ENCODE peak calls at places on chromosome 22, in six cellular contexts. D is mammary epithelial cell, T is psoas muscle, Y is pancreas, V is heart right ventricle, B is heart left ventricle. L is an unnamed sample.

GRCh38 chr22:28604961-28605360 is 74.7 kb downstream of the TTC28 start:
- DNase-seq in V (no peak), Y (no peak), D (no peak), B (no peak), T (no peak), L (no peak)

GRCh38 chr22:50483106-50483505 is 1.8 kb downstream of the ADM2 start:
- DNase-seq in Y (no peak), D (no peak), T (no peak), B (no peak), V (no peak), L (no peak)

GRCh38 chr22:50576070-50576469 is 2.2 kb downstream of the CPT1B start:
- DNase-seq in T (no peak), D (peak; percentile 46), V (no peak), B (no peak), Y (no peak), L (peak; percentile 74)

GRCh38 chr22:49326558-49326957 is 501.1 kb downstream of the BRD1 start:
- DNase-seq in T (no peak), B (no peak), V (no peak), D (no peak), Y (no peak), L (no peak)

GRCh38 chr22:40721266-40721665 is 42.0 kb downstream of the MCHR1 start:
- DNase-seq in D (peak; percentile 11), V (no peak), T (no peak), B (no peak), Y (no peak), L (peak; percentile 53)

GRCh38 chr22:40463727-40464126 is 93.3 kb downstream of the SGSM3 start:
- DNase-seq in D (no peak), Y (no peak), B (no peak), V (no peak), T (no peak), L (no peak)

GRCh38 chr22:48135641-48136040 is 1373.2 kb downstream of the TBC1D22A start:
- DNase-seq in D (no peak), T (no peak), V (no peak), Y (no peak), B (no peak), L (no peak)

GRCh38 chr22:46027219-46028068 is 50.5 kb upstream of the WNT7B start:
- DNase-seq in B (peak; percentile 87), T (peak; percentile 72), V (peak; percentile 81), Y (peak; percentile 82), D (no peak), L (no peak)

GRCh38 chr22:46580940-46581579 is 39.1 kb upstream of the GRAMD4 start:
- DNase-seq in V (no peak), T (no peak), Y (no peak), D (no peak), B (no peak), L (no peak)

GRCh38 chr22:38549106-38549884 is 20.7 kb downstream of the DMC1 start:
- DNase-seq in T (no peak), D (peak; percentile 34), Y (no peak), V (no peak), B (no peak), L (no peak)

GRCh38 chr22:38866024-38866398 is 6.0 kb downstream of the CBX6 start:
- DNase-seq in Y (no peak), D (no peak), V (no peak), T (no peak), B (no peak), L (no peak)

GRCh38 chr22:42883121-42883520 is 26.0 kb upstream of the ARFGAP3 start:
- DNase-seq in B (no peak), T (no peak), Y (no peak), V (no peak), D (no peak), L (no peak)

GRCh38 chr22:38202437-38203089 is 769 bp downstream of the MAFF start:
- DNase-seq in B (peak; percentile 91), T (peak; percentile 92), Y (peak; percentile 79), D (peak; percentile 76), V (peak; percentile 89), L (peak; percentile 86)

DNA sequence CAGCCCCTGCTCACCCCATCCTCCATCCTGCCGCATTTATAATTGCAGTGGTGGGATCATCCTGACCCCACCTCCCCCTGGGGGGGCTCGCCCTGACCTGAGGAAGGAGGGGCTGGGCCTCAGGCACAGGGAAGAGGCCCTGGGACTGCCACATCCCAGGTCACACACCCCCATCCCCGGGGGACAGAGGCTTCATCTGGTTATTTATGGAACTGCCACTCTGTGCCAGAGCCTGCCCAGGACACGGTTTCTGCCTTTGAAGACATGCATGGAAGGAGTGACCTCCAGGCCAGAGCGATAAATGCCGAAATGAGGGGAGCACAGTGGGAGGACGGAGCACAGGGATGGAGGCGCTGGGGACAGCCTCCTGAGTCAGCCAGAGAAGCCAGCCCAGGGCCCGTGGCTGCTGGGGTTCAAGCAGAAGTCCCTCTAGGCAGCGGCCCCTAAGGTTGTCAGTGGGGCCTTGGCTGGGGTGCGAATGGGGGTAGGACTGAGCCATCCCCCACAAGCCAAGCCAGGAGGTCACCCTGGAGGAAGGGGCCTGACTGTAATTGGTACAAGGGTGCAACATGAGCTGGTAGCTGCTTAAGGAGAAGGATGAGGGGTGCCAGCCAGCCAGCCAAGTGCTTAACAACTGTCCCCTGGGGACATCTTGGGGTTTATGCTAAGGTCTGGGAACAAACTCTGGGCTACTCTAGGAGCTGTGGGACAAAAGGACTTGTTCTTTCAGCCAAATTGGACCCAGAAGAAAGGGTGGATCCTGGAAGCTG is 51.4 kb upstream of the SHISAL1 start:
- DNase-seq in Y (no peak), D (no peak), B (peak; percentile 68), V (peak; percentile 52), T (peak; percentile 57), L (peak; percentile 63)
- H3K4me1 ChIP-seq in Y (no peaks in the 10 kb centered on the region), D (peaks cover 50% of the 10 kb centered on the region), B (peaks cover 29% of the 10 kb centered on the region), V (peaks cover 70% of the 10 kb centered on the region), T (peaks cover 15% of the 10 kb centered on the region), L (peaks cover 7% of the 10 kb centered on the region)

GRCh38 chr22:30949934-30950660 is 18.5 kb downstream of the MORC2 start:
- DNase-seq in V (no peak), D (peak; percentile 17), Y (no peak), T (no peak), B (no peak), L (no peak)
- TF ChIP-seq CTCF in V (no peak), D (no peak), Y (no peak), T (no peak), B (no peak), L (peak; percentile 30)

GRCh38 chr22:22099833-22100812 is 117.5 kb upstream of the TOP3B start:
- DNase-seq in T (no peak), V (no peak), D (no peak), B (no peak), Y (no peak), L (no peak)
- H3K27me3 ChIP-seq in T (no peaks in the 10 kb centered on the region), V (peaks cover 2% of the 10 kb centered on the region), D (no peaks in the 10 kb centered on the region), B (no peaks in the 10 kb centered on the region), Y (no peaks in the 10 kb centered on the region), L (peaks cover 19% of the 10 kb centered on the region)

GRCh38 chr22:21948824-21949568 is 3.7 kb downstream of the PPM1F start:
- DNase-seq in T (no peak), Y (no peak), B (no peak), V (no peak), D (no peak), L (no peak)

GRCh38 chr22:21946262-21946925 is 6.3 kb downstream of the PPM1F start:
- DNase-seq in B (no peak), D (no peak), V (no peak), T (no peak), Y (no peak), L (no peak)

GRCh38 chr22:21948390-21948789 is 4.3 kb downstream of the PPM1F start:
- DNase-seq in T (no peak), B (no peak), V (no peak), Y (no peak), D (no peak), L (no peak)

GRCh38 chr22:21945453-21946261 is 7.0 kb downstream of the PPM1F start:
- DNase-seq in T (no peak), Y (no peak), B (no peak), V (no peak), D (no peak), L (no peak)

GRCh38 chr22:21947040-21948014 is 5.3 kb downstream of the PPM1F start:
- DNase-seq in T (no peak), B (no peak), Y (no peak), V (no peak), D (peak; percentile 57), L (no peak)
- H3K4me1 ChIP-seq in T (peaks cover 53% of the 10 kb centered on the region), B (peaks cover 93% of the 10 kb centered on the region), Y (peaks cover 4% of the 10 kb centered on the region), V (peaks cover 94% of the 10 kb centered on the region), D (peaks cover 47% of the 10 kb centered on the region), L (peaks cover 2% of the 10 kb centered on the region)

GRCh38 chr22:19645905-19646304 is 68.4 kb upstream of the SEPTIN5 start:
- DNase-seq in D (no peak), Y (no peak), B (no peak), V (no peak), T (no peak), L (no peak)

GRCh38 chr22:19643448-19644313 is 70.6 kb upstream of the SEPTIN5 start:
- DNase-seq in T (no peak), V (no peak), Y (no peak), B (no peak), D (no peak), L (no peak)

GRCh38 chr22:19646383-19646782 is 67.9 kb upstream of the SEPTIN5 start:
- DNase-seq in Y (no peak), V (no peak), B (no peak), T (no peak), D (no peak), L (no peak)

GRCh38 chr22:19644314-19645223 is 69.7 kb upstream of the SEPTIN5 start:
- DNase-seq in B (no peak), Y (no peak), V (no peak), D (no peak), T (no peak), L (no peak)

GRCh38 chr22:19645391-19645790 is 68.9 kb upstream of the SEPTIN5 start:
- DNase-seq in D (no peak), T (no peak), V (no peak), Y (no peak), B (no peak), L (no peak)
- TF ChIP-seq CTCF in D (no peak), T (no peak), V (no peak), Y (no peak), B (no peak), L (peak; percentile 5)

GRCh38 chr22:17754233-17754925 is 19.9 kb downstream of the BID start:
- DNase-seq in D (no peak), B (no peak), T (no peak), V (no peak), Y (no peak), L (no peak)
- H3K27me3 ChIP-seq in D (no peaks in the 10 kb centered on the region), B (no peaks in the 10 kb centered on the region), T (no peaks in the 10 kb centered on the region), V (no peaks in the 10 kb centered on the region), Y (no peaks in the 10 kb centered on the region), L (no peaks in the 10 kb centered on the region)

L was measured in BE2C.